ENCODE peak calls at places on chromosomes 11 and 22, in ten cellular contexts. N is heart right ventricle; O is tibial nerve; E is colonic mucosa; Y is BE2C; M is left lung; U is choroid plexus epithelial cell; D is CD4-positive, alpha-beta T cell; I is MM.1S; X is K562. V is an unnamed sample.
A peak's percentile ranks its signal among the peaks of the same experiment; 100 is the strongest.

GRCh38 chr11:111308140-111308539 is 9.8 kb downstream of the POU2AF3 start:
- DNase-seq in X (no peak), E (peak; percentile 92), N (no peak), O (no peak), D (no peak), I (no peak), M (no peak), Y (no peak), U (no peak), V (no peak)

GRCh38 chr11:122742350-122742749 is 86.8 kb downstream of the UBASH3B start:
- DNase-seq in N (no peak), O (no peak), X (no peak), D (no peak), E (no peak), Y (no peak), M (no peak), I (no peak), U (peak; percentile 48), V (no peak)

GRCh38 chr11:57358543-57358961 is 20.4 kb downstream of the P2RX3 start:
- DNase-seq in X (no peak), N (peak; percentile 20), O (no peak), I (no peak), E (no peak), D (no peak), U (no peak), Y (no peak), M (no peak), V (no peak)

GRCh38 chr11:110317516-110317932 is 21.1 kb upstream of the RDX start:
- DNase-seq in X (peak; percentile 65), M (no peak), N (peak; percentile 60), I (no peak), O (no peak), U (peak; percentile 34), Y (peak; percentile 56), D (no peak), E (no peak), V (no peak)

GRCh38 chr11:96097844-96098421 is 174.0 kb upstream of the MTMR2 start:
- DNase-seq in E (peak; percentile 43), X (no peak), Y (no peak), M (no peak), O (no peak), U (no peak), D (no peak), I (no peak), N (no peak), V (no peak)

GRCh38 chr22:45512363-45512762 is 9.7 kb downstream of the FBLN1 start:
- DNase-seq in D (no peak), E (no peak), X (no peak), M (no peak), O (no peak), I (no peak), Y (no peak), N (no peak), U (no peak), V (no peak)

GRCh38 chr22:49735411-49736311 is 92.0 kb downstream of the BRD1 start:
- DNase-seq in X (peak; percentile 58), I (peak; percentile 46), D (no peak), M (peak; percentile 24), U (no peak), Y (no peak), N (no peak), O (no peak), E (no peak), V (no peak)

GRCh38 chr11:21794306-21794705 is 398.6 kb upstream of the ANO5 start:
- DNase-seq in O (no peak), U (no peak), I (no peak), N (no peak), M (no peak), E (no peak), Y (no peak), X (no peak), D (no peak), V (no peak)

GRCh38 chr11:45413156-45413833 is 127.2 kb upstream of the SYT13 start:
- DNase-seq in E (no peak), I (no peak), Y (no peak), D (no peak), N (no peak), O (no peak), X (no peak), M (no peak), U (no peak), V (no peak)

GRCh38 chr11:61694971-61695706 is 14.9 kb downstream of the DAGLA start:
- DNase-seq in N (peak; percentile 35), U (no peak), M (no peak), X (no peak), Y (no peak), E (no peak), D (no peak), O (peak; percentile 19), I (no peak), V (no peak)

GRCh38 chr11:77276271-77276670 is 25.2 kb downstream of the GDPD4 start:
- DNase-seq in U (peak; percentile 23), M (no peak), O (no peak), E (no peak), Y (no peak), X (no peak), N (no peak), D (no peak), I (no peak), V (no peak)

DNA sequence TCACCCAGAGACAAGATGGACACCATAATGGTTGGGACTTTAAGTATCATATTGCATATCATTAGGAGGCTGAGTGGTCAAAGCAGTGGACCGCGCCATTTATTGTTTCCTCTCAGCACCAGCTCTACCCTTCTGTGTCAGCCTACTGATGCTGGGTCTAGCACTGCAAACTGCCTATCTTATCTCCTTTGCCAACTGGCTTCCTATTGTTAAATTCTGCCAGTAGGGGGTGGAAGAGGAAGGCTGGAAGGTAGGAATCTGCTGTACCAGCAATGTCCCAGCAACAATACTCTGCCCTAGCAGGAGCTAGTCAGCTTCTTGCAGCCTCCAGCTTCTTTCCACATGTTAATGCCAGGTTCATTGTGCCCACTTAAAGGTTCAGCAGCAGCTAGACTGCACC is 367.1 kb upstream of the PDGFD start:
- DNase-seq in I (no peak), U (peak; percentile 40), N (no peak), M (no peak), X (no peak), O (no peak), D (no peak), Y (no peak), E (no peak), V (no peak)
- TF ChIP-seq CTCF in I (peak; percentile 34), U (peak; percentile 46), N (peak; percentile 12), M (peak; percentile 8), X (no peak), O (no peak), D (peak; percentile 16), Y (peak; percentile 56), E (no peak), V (no peak)

GRCh38 chr11:64059339-64060176 is 23.8 kb downstream of the FLRT1 start:
- DNase-seq in D (no peak), X (peak; percentile 59), Y (no peak), E (no peak), U (no peak), I (no peak), M (no peak), O (no peak), N (no peak), V (no peak)
- TF ChIP-seq CTCF in D (no peak), X (no peak), Y (no peak), E (no peak), U (no peak), I (no peak), M (no peak), O (no peak), N (no peak), V (no peak)

GRCh38 chr11:113249786-113250185 is 64.6 kb upstream of the TTC12 start:
- DNase-seq in Y (no peak), U (no peak), D (no peak), X (no peak), N (no peak), M (no peak), O (no peak), E (no peak), I (no peak), V (no peak)
- TF ChIP-seq CTCF in Y (no peak), U (no peak), D (no peak), X (no peak), N (no peak), M (no peak), O (no peak), E (no peak), I (no peak), V (no peak)

GRCh38 chr11:101334581-101334980 is 205.0 kb upstream of the PGR start:
- DNase-seq in M (no peak), O (no peak), U (no peak), D (no peak), X (no peak), N (no peak), Y (no peak), I (no peak), E (no peak), V (no peak)
- TF ChIP-seq CTCF in M (no peak), O (no peak), U (no peak), D (no peak), X (no peak), N (no peak), Y (no peak), I (no peak), E (no peak), V (no peak)

DNA sequence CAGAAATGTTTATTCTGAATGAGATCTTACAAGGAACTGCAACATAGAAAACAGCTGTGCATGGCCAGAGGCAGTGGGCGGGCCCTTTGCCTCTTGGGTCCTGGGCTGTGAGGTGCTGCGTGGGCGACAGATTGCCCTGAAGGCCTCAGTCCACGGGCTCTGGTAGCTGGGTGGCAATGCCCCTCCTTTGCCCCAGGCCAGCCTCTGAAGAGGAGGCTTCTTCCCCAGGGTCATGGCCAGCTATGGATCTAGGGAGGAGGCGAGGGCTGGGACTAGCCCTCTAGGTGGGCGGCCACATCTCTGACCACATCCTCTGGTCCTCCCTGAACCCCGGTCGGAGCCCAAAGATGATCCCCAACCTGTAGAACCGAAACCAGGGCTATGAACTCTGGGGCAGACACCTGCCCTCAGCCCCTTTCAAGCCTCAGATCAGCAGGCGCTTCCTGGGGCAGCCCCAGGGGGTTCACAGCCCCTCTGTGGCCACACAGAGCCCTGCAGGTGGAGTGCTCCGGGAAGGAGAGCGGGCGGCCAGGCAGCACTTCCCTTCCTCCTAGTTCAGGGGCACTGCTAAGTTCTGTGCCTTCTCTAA is 6.6 kb upstream of the CDC42BPG start:
- DNase-seq in M (no peak), D (no peak), X (no peak), O (no peak), Y (no peak), I (peak; percentile 95), U (no peak), N (no peak), E (no peak), V (no peak)
- TF ChIP-seq CTCF in M (no peak), D (no peak), X (no peak), O (no peak), Y (no peak), I (peak; percentile 46), U (no peak), N (no peak), E (no peak), V (no peak)

GRCh38 chr11:113305440-113306336 is 8.7 kb upstream of the TTC12 start:
- DNase-seq in N (peak; percentile 59), X (peak; percentile 49), M (peak; percentile 71), Y (peak; percentile 90), O (peak; percentile 57), I (peak; percentile 77), E (peak; percentile 75), U (peak; percentile 74), D (peak; percentile 61), V (peak; percentile 49)
- TF ChIP-seq CTCF in N (peak; percentile 91), X (peak; percentile 90), M (peak; percentile 86), Y (peak; percentile 99), O (peak; percentile 90), I (peak; percentile 98), E (peak; percentile 91), U (peak; percentile 100), D (peak; percentile 92), V (peak; percentile 34)

GRCh38 chr11:1931791-1932480 is 12.4 kb downstream of the TNNT3 start:
- DNase-seq in O (no peak), X (no peak), U (no peak), I (no peak), E (no peak), M (peak; percentile 26), Y (no peak), D (no peak), N (no peak), V (no peak)
- TF ChIP-seq CTCF in O (no peak), X (no peak), U (no peak), I (no peak), E (no peak), M (no peak), Y (no peak), D (no peak), N (no peak), V (no peak)

V was measured in omental fat pad.